ENCODE peak calls at places on chromosome 20, in five cellular contexts. C, G, H, B and T are unnamed samples.

GRCh38 chr20:20399705-20400104 is 31.8 kb downstream of the INSM1 start:
- DNase-seq in C (no peak), B (no peak), H (no peak), G (no peak), T (no peak)

GRCh38 chr20:34791289-34792020 is 34.0 kb downstream of the NCOA6 start:
- DNase-seq in B (no peak), H (no peak), G (peak), C (no peak), T (no peak)

GRCh38 chr20:35502352-35502751 is 27.1 kb downstream of the C20orf173 start:
- DNase-seq in G (no peak), C (no peak), B (no peak), H (no peak), T (no peak)

GRCh38 chr20:62056377-62056776 is 9.3 kb downstream of the TAF4 start:
- DNase-seq in B (no peak), H (no peak), C (no peak), G (no peak), T (no peak)

GRCh38 chr20:15071010-15071808 is 733.8 kb upstream of the FLRT3 start:
- DNase-seq in H (no peak), B (no peak), G (no peak), C (no peak), T (no peak)

GRCh38 chr20:47950557-47951283 is 165.4 kb upstream of the SULF2 start:
- DNase-seq in B (no peak), G (no peak), C (no peak), H (no peak), T (no peak)

GRCh38 chr20:15699431-15700146 is 873.7 kb downstream of the KIF16B start:
- DNase-seq in C (no peak), G (no peak), H (no peak), B (no peak), T (no peak)

GRCh38 chr20:25244976-25245375 is 2.9 kb upstream of the PYGB start:
- DNase-seq in C (no peak), G (no peak), B (no peak), H (no peak), T (no peak)

GRCh38 chr20:52820641-52821292 is 151.4 kb upstream of the TSHZ2 start:
- DNase-seq in H (no peak), C (no peak), B (no peak), G (no peak), T (no peak)

GRCh38 chr20:47859255-47859654 is 74.0 kb upstream of the SULF2 start:
- DNase-seq in C (no peak), H (no peak), B (no peak), G (no peak), T (no peak)

GRCh38 chr20:37943033-37943432 is 40.1 kb downstream of the VSTM2L start:
- DNase-seq in C (no peak), G (no peak), H (no peak), B (no peak), T (no peak)

GRCh38 chr20:61218886-61219480 is 33.1 kb upstream of the CDH4 start:
- DNase-seq in B (no peak), H (no peak), C (no peak), G (peak), T (no peak)

GRCh38 chr20:22690000-22690399 is 105.6 kb upstream of the FOXA2 start:
- DNase-seq in C (no peak), G (no peak), B (no peak), H (no peak), T (no peak)

GRCh38 chr20:38730989-38731737 is 6.9 kb downstream of the SLC32A1 start:
- DNase-seq in G (peak), B (peak), H (no peak), C (peak), T (peak)

GRCh38 chr20:32329817-32330554 is 28.1 kb upstream of the ASXL1 start:
- DNase-seq in C (no peak), B (no peak), H (no peak), G (no peak), T (no peak)

GRCh38 chr20:42775037-42775436 is 414.7 kb downstream of the PTPRT start:
- DNase-seq in H (no peak), G (no peak), C (no peak), B (no peak), T (no peak)

GRCh38 chr20:38091447-38092216 is 58.1 kb downstream of the RPRD1B start:
- DNase-seq in G (peak), H (no peak), B (no peak), C (no peak), T (no peak)